ENCODE peak calls at places on chromosome 13, in six cellular contexts. One of them, this sample, is unnamed.

GRCh38 chr13:31073859-31074718 is 87.6 kb downstream of the HSPH1 start:
- DNase-seq in fibroblast of pulmonary artery: peak
- DNase-seq in T-helper 1 cell: no peak
- DNase-seq in neural crest cell: no peak
- DNase-seq in B cell: peak
- DNase-seq in astrocyte of the spinal cord: peak
- DNase-seq in this sample: no peak

GRCh38 chr13:58476176-58476575 is 844.6 kb downstream of the PCDH17 start:
- DNase-seq in B cell: no peak
- DNase-seq in fibroblast of pulmonary artery: no peak
- DNase-seq in astrocyte of the spinal cord: no peak
- DNase-seq in T-helper 1 cell: no peak
- DNase-seq in neural crest cell: no peak
- DNase-seq in this sample: no peak

GRCh38 chr13:50200988-50201387 is 185.7 kb downstream of the KCNRG start:
- DNase-seq in T-helper 1 cell: no peak
- DNase-seq in B cell: no peak
- DNase-seq in neural crest cell: no peak
- DNase-seq in astrocyte of the spinal cord: no peak
- DNase-seq in fibroblast of pulmonary artery: peak
- DNase-seq in this sample: no peak

GRCh38 chr13:75861786-75862185 is 225.7 kb downstream of the LMO7 start:
- DNase-seq in B cell: no peak
- DNase-seq in fibroblast of pulmonary artery: no peak
- DNase-seq in T-helper 1 cell: no peak
- DNase-seq in neural crest cell: no peak
- DNase-seq in astrocyte of the spinal cord: no peak
- DNase-seq in this sample: no peak

GRCh38 chr13:23427342-23428182 is 5.9 kb downstream of the SACS start:
- DNase-seq in B cell: no peak
- DNase-seq in fibroblast of pulmonary artery: peak
- DNase-seq in T-helper 1 cell: no peak
- DNase-seq in neural crest cell: no peak
- DNase-seq in astrocyte of the spinal cord: peak
- DNase-seq in this sample: peak

GRCh38 chr13:99313473-99313872 is 6.3 kb upstream of the GPR183 start:
- DNase-seq in astrocyte of the spinal cord: no peak
- DNase-seq in fibroblast of pulmonary artery: peak
- DNase-seq in neural crest cell: no peak
- DNase-seq in T-helper 1 cell: no peak
- DNase-seq in B cell: no peak
- DNase-seq in this sample: no peak

GRCh38 chr13:110348309-110348625 is 41.2 kb downstream of the COL4A2 start:
- DNase-seq in B cell: no peak
- DNase-seq in astrocyte of the spinal cord: no peak
- DNase-seq in T-helper 1 cell: no peak
- DNase-seq in fibroblast of pulmonary artery: no peak
- DNase-seq in neural crest cell: no peak
- DNase-seq in this sample: no peak

GRCh38 chr13:28623782-28624706 is 34.9 kb upstream of the POMP start:
- DNase-seq in astrocyte of the spinal cord: no peak
- DNase-seq in fibroblast of pulmonary artery: peak
- DNase-seq in B cell: no peak
- DNase-seq in T-helper 1 cell: no peak
- DNase-seq in neural crest cell: no peak
- DNase-seq in this sample: no peak

GRCh38 chr13:62246581-62246980 is 830.9 kb upstream of the PCDH20 start:
- DNase-seq in neural crest cell: no peak
- DNase-seq in B cell: no peak
- DNase-seq in T-helper 1 cell: no peak
- DNase-seq in astrocyte of the spinal cord: peak
- DNase-seq in fibroblast of pulmonary artery: no peak
- DNase-seq in this sample: no peak

GRCh38 chr13:68715651-68716050 is 1392.0 kb upstream of the ATXN8OS start:
- DNase-seq in astrocyte of the spinal cord: no peak
- DNase-seq in fibroblast of pulmonary artery: no peak
- DNase-seq in B cell: no peak
- DNase-seq in neural crest cell: no peak
- DNase-seq in T-helper 1 cell: no peak
- DNase-seq in this sample: no peak

GRCh38 chr13:47726394-47726793 is 274.7 kb downstream of the SUCLA2 start:
- DNase-seq in neural crest cell: no peak
- DNase-seq in astrocyte of the spinal cord: no peak
- DNase-seq in T-helper 1 cell: no peak
- DNase-seq in fibroblast of pulmonary artery: no peak
- DNase-seq in B cell: no peak
- DNase-seq in this sample: no peak

GRCh38 chr13:71704650-71705049 is 162.4 kb downstream of the DACH1 start:
- DNase-seq in T-helper 1 cell: no peak
- DNase-seq in neural crest cell: no peak
- DNase-seq in B cell: no peak
- DNase-seq in fibroblast of pulmonary artery: peak
- DNase-seq in astrocyte of the spinal cord: no peak
- DNase-seq in this sample: no peak

GRCh38 chr13:99085139-99085845 is 107.4 kb upstream of the DOCK9 start:
- DNase-seq in B cell: peak
- DNase-seq in neural crest cell: no peak
- DNase-seq in T-helper 1 cell: peak
- DNase-seq in fibroblast of pulmonary artery: no peak
- DNase-seq in astrocyte of the spinal cord: no peak
- DNase-seq in this sample: no peak

GRCh38 chr13:73767747-73768315 is 366.4 kb downstream of the KLF12 start:
- DNase-seq in astrocyte of the spinal cord: no peak
- DNase-seq in fibroblast of pulmonary artery: no peak
- DNase-seq in neural crest cell: peak
- DNase-seq in B cell: peak
- DNase-seq in T-helper 1 cell: peak
- DNase-seq in this sample: no peak

GRCh38 chr13:54110597-54110996 is 1082.0 kb downstream of the OLFM4 start:
- DNase-seq in fibroblast of pulmonary artery: no peak
- DNase-seq in neural crest cell: no peak
- DNase-seq in astrocyte of the spinal cord: no peak
- DNase-seq in B cell: no peak
- DNase-seq in T-helper 1 cell: no peak
- DNase-seq in this sample: no peak

GRCh38 chr13:95707442-95708389 is 30.8 kb downstream of the DNAJC3 start:
- DNase-seq in T-helper 1 cell: no peak
- DNase-seq in B cell: peak
- DNase-seq in astrocyte of the spinal cord: no peak
- DNase-seq in fibroblast of pulmonary artery: no peak
- DNase-seq in neural crest cell: no peak
- DNase-seq in this sample: no peak

GRCh38 chr13:40732658-40733057 is 38.3 kb downstream of the MRPS31 start:
- DNase-seq in fibroblast of pulmonary artery: no peak
- DNase-seq in B cell: no peak
- DNase-seq in neural crest cell: no peak
- DNase-seq in astrocyte of the spinal cord: no peak
- DNase-seq in T-helper 1 cell: no peak
- DNase-seq in this sample: no peak

GRCh38 chr13:48892311-48892710 is 83.4 kb upstream of the FNDC3A start:
- DNase-seq in astrocyte of the spinal cord: peak
- DNase-seq in fibroblast of pulmonary artery: peak
- DNase-seq in B cell: no peak
- DNase-seq in T-helper 1 cell: no peak
- DNase-seq in neural crest cell: no peak
- DNase-seq in this sample: no peak

GRCh38 chr13:66689628-66690027 is 540.5 kb downstream of the PCDH9 start:
- DNase-seq in fibroblast of pulmonary artery: peak
- DNase-seq in B cell: peak
- DNase-seq in astrocyte of the spinal cord: peak
- DNase-seq in neural crest cell: no peak
- DNase-seq in T-helper 1 cell: no peak
- DNase-seq in this sample: no peak

GRCh38 chr13:113179374-113180230 is 21.2 kb downstream of the PROZ start:
- DNase-seq in B cell: no peak
- DNase-seq in neural crest cell: no peak
- DNase-seq in T-helper 1 cell: no peak
- DNase-seq in astrocyte of the spinal cord: peak
- DNase-seq in fibroblast of pulmonary artery: no peak
- DNase-seq in this sample: no peak

GRCh38 chr13:59464926-59465325 is 698.8 kb downstream of the DIAPH3 start:
- DNase-seq in B cell: no peak
- DNase-seq in neural crest cell: no peak
- DNase-seq in fibroblast of pulmonary artery: no peak
- DNase-seq in astrocyte of the spinal cord: no peak
- DNase-seq in T-helper 1 cell: no peak
- DNase-seq in this sample: no peak

GRCh38 chr13:28717170-28717569 is 1.6 kb downstream of the SLC46A3 start:
- DNase-seq in neural crest cell: no peak
- DNase-seq in T-helper 1 cell: no peak
- DNase-seq in astrocyte of the spinal cord: no peak
- DNase-seq in fibroblast of pulmonary artery: no peak
- DNase-seq in B cell: no peak
- DNase-seq in this sample: no peak

GRCh38 chr13:106905380-106906259 is 337.7 kb upstream of the ARGLU1 start:
- DNase-seq in fibroblast of pulmonary artery: peak
- DNase-seq in astrocyte of the spinal cord: no peak
- DNase-seq in B cell: no peak
- DNase-seq in T-helper 1 cell: no peak
- DNase-seq in neural crest cell: no peak
- DNase-seq in this sample: no peak

GRCh38 chr13:42757678-42758420 is 23.5 kb upstream of the FAM216B start:
- DNase-seq in neural crest cell: no peak
- DNase-seq in T-helper 1 cell: no peak
- DNase-seq in B cell: no peak
- DNase-seq in fibroblast of pulmonary artery: no peak
- DNase-seq in astrocyte of the spinal cord: no peak
- DNase-seq in this sample: no peak

GRCh38 chr13:22789027-22789593 is 391.7 kb upstream of the SGCG start:
- DNase-seq in neural crest cell: no peak
- DNase-seq in B cell: no peak
- DNase-seq in T-helper 1 cell: no peak
- DNase-seq in fibroblast of pulmonary artery: no peak
- DNase-seq in astrocyte of the spinal cord: no peak
- DNase-seq in this sample: no peak

GRCh38 chr13:98143157-98143553 is 261 bp downstream of the FARP1 start:
- DNase-seq in B cell: peak
- DNase-seq in astrocyte of the spinal cord: no peak
- DNase-seq in fibroblast of pulmonary artery: no peak
- DNase-seq in T-helper 1 cell: no peak
- DNase-seq in neural crest cell: peak
- DNase-seq in this sample: no peak

GRCh38 chr13:98508280-98509074 is 68.4 kb downstream of the STK24 start:
- DNase-seq in neural crest cell: no peak
- DNase-seq in astrocyte of the spinal cord: peak
- DNase-seq in T-helper 1 cell: no peak
- DNase-seq in B cell: no peak
- DNase-seq in fibroblast of pulmonary artery: peak
- DNase-seq in this sample: no peak

GRCh38 chr13:42696191-42696590 is 85.2 kb upstream of the FAM216B start:
- DNase-seq in fibroblast of pulmonary artery: peak
- DNase-seq in astrocyte of the spinal cord: peak
- DNase-seq in B cell: no peak
- DNase-seq in T-helper 1 cell: no peak
- DNase-seq in neural crest cell: no peak
- DNase-seq in this sample: no peak

GRCh38 chr13:51922771-51923480 is 61.2 kb downstream of the CCDC70 start:
- DNase-seq in T-helper 1 cell: no peak
- DNase-seq in neural crest cell: no peak
- DNase-seq in fibroblast of pulmonary artery: no peak
- DNase-seq in B cell: no peak
- DNase-seq in astrocyte of the spinal cord: no peak
- DNase-seq in this sample: no peak

This sample was measured in transverse colon.